ENCODE peak calls at places on chromosomes 5 and 9, in six cellular contexts. One of them, this sample, is unnamed.

GRCh38 chr9:101486693-101487442 is 46.8 kb upstream of the RNF20 start:
- DNase-seq in neuronal stem cell: peak; percentile 69
- DNase-seq in fibroblast of lung: peak; percentile 62
- DNase-seq in mesendoderm: peak; percentile 85
- DNase-seq in astrocyte: peak; percentile 43
- DNase-seq in PC-3: no peak
- DNase-seq in this sample: peak; percentile 72

GRCh38 chr5:157457391-157457790 is 2.6 kb upstream of the NIPAL4 start:
- DNase-seq in neuronal stem cell: no peak
- DNase-seq in fibroblast of lung: no peak
- DNase-seq in mesendoderm: no peak
- DNase-seq in astrocyte: no peak
- DNase-seq in PC-3: no peak
- DNase-seq in this sample: no peak

GRCh38 chr5:153719324-153719723 is 228.9 kb downstream of the GRIA1 start:
- DNase-seq in neuronal stem cell: no peak
- DNase-seq in fibroblast of lung: no peak
- DNase-seq in mesendoderm: no peak
- DNase-seq in astrocyte: no peak
- DNase-seq in PC-3: no peak
- DNase-seq in this sample: no peak

GRCh38 chr5:100900142-100900795 is 2.8 kb downstream of the ST8SIA4 start:
- DNase-seq in neuronal stem cell: peak; percentile 27
- DNase-seq in fibroblast of lung: peak; percentile 53
- DNase-seq in mesendoderm: peak; percentile 82
- DNase-seq in astrocyte: peak; percentile 38
- DNase-seq in PC-3: peak; percentile 53
- DNase-seq in this sample: peak; percentile 27

GRCh38 chr5:131987251-131987650 is 24.2 kb downstream of the ACSL6 start:
- DNase-seq in neuronal stem cell: no peak
- DNase-seq in fibroblast of lung: no peak
- DNase-seq in mesendoderm: no peak
- DNase-seq in astrocyte: no peak
- DNase-seq in PC-3: no peak
- DNase-seq in this sample: no peak

GRCh38 chr5:133944263-133945230 is 23.9 kb downstream of the C5orf15 start:
- DNase-seq in neuronal stem cell: peak; percentile 52
- DNase-seq in fibroblast of lung: peak; percentile 60
- DNase-seq in mesendoderm: peak; percentile 67
- DNase-seq in astrocyte: peak; percentile 23
- DNase-seq in PC-3: peak; percentile 82
- DNase-seq in this sample: peak; percentile 35

GRCh38 chr9:136774416-136775045 is 10.2 kb upstream of the LCN15 start:
- DNase-seq in neuronal stem cell: no peak
- DNase-seq in fibroblast of lung: no peak
- DNase-seq in mesendoderm: no peak
- DNase-seq in astrocyte: no peak
- DNase-seq in PC-3: no peak
- DNase-seq in this sample: no peak

GRCh38 chr9:115997923-115998322 is 155.7 kb upstream of the PAPPA start:
- DNase-seq in neuronal stem cell: no peak
- DNase-seq in fibroblast of lung: peak; percentile 85
- DNase-seq in mesendoderm: no peak
- DNase-seq in astrocyte: peak; percentile 91
- DNase-seq in PC-3: peak; percentile 54
- DNase-seq in this sample: no peak

GRCh38 chr9:86624616-86625015 is 270.4 kb upstream of the TUT7 start:
- DNase-seq in neuronal stem cell: no peak
- DNase-seq in fibroblast of lung: peak; percentile 92
- DNase-seq in mesendoderm: no peak
- DNase-seq in astrocyte: no peak
- DNase-seq in PC-3: no peak
- DNase-seq in this sample: no peak

GRCh38 chr5:136079195-136079985 is 50.6 kb downstream of the TGFBI start:
- DNase-seq in neuronal stem cell: no peak
- DNase-seq in fibroblast of lung: no peak
- DNase-seq in mesendoderm: peak; percentile 70
- DNase-seq in astrocyte: no peak
- DNase-seq in PC-3: no peak
- DNase-seq in this sample: no peak
- H3K9ac ChIP-seq in neuronal stem cell: no peak overlapping the region
- H3K9ac ChIP-seq in fibroblast of lung: no peak overlapping the region
- H3K9ac ChIP-seq in mesendoderm: peak overlapping the region; percentile 43
- H3K9ac ChIP-seq in astrocyte: peak overlapping the region; percentile 52
- H3K9ac ChIP-seq in PC-3: no peak overlapping the region
- H3K9ac ChIP-seq in this sample: no peak overlapping the region

GRCh38 chr5:135273212-135273611 is 125.8 kb downstream of the MACROH2A1 start:
- DNase-seq in neuronal stem cell: no peak
- DNase-seq in fibroblast of lung: no peak
- DNase-seq in mesendoderm: no peak
- DNase-seq in astrocyte: no peak
- DNase-seq in PC-3: no peak
- DNase-seq in this sample: no peak
- H3K4me3 ChIP-seq in neuronal stem cell: no peak overlapping the region
- H3K4me3 ChIP-seq in fibroblast of lung: no peak overlapping the region
- H3K4me3 ChIP-seq in mesendoderm: no peak overlapping the region
- H3K4me3 ChIP-seq in astrocyte: no peak overlapping the region
- H3K4me3 ChIP-seq in PC-3: no peak overlapping the region
- H3K4me3 ChIP-seq in this sample: no peak overlapping the region

GRCh38 chr5:67196537-67197059 is at the start of gene CD180:
- DNase-seq in neuronal stem cell: no peak
- DNase-seq in fibroblast of lung: no peak
- DNase-seq in mesendoderm: no peak
- DNase-seq in astrocyte: no peak
- DNase-seq in PC-3: no peak
- DNase-seq in this sample: no peak

GRCh38 chr5:67195406-67196275 is 958 bp downstream of the CD180 start:
- DNase-seq in neuronal stem cell: no peak
- DNase-seq in fibroblast of lung: no peak
- DNase-seq in mesendoderm: no peak
- DNase-seq in astrocyte: no peak
- DNase-seq in PC-3: no peak
- DNase-seq in this sample: no peak

GRCh38 chr5:67192719-67193464 is 3.7 kb downstream of the CD180 start:
- DNase-seq in neuronal stem cell: no peak
- DNase-seq in fibroblast of lung: peak; percentile 15
- DNase-seq in mesendoderm: no peak
- DNase-seq in astrocyte: peak; percentile 23
- DNase-seq in PC-3: no peak
- DNase-seq in this sample: no peak

GRCh38 chr5:67193479-67193878 is 3.1 kb downstream of the CD180 start:
- DNase-seq in neuronal stem cell: no peak
- DNase-seq in fibroblast of lung: no peak
- DNase-seq in mesendoderm: no peak
- DNase-seq in astrocyte: no peak
- DNase-seq in PC-3: no peak
- DNase-seq in this sample: no peak

GRCh38 chr5:67194169-67194568 is 2.4 kb downstream of the CD180 start:
- DNase-seq in neuronal stem cell: no peak
- DNase-seq in fibroblast of lung: no peak
- DNase-seq in mesendoderm: no peak
- DNase-seq in astrocyte: no peak
- DNase-seq in PC-3: no peak
- DNase-seq in this sample: no peak
- H3K27ac ChIP-seq in neuronal stem cell: no peak overlapping the region
- H3K27ac ChIP-seq in fibroblast of lung: no peak overlapping the region
- H3K27ac ChIP-seq in mesendoderm: no peak overlapping the region
- H3K27ac ChIP-seq in astrocyte: no peak overlapping the region
- H3K27ac ChIP-seq in PC-3: no peak overlapping the region
- H3K27ac ChIP-seq in this sample: no peak overlapping the region

GRCh38 chr9:87732756-87733155 is 6.8 kb downstream of the CTSL start:
- DNase-seq in neuronal stem cell: no peak
- DNase-seq in fibroblast of lung: no peak
- DNase-seq in mesendoderm: no peak
- DNase-seq in astrocyte: no peak
- DNase-seq in PC-3: no peak
- DNase-seq in this sample: no peak
- H3K9ac ChIP-seq in neuronal stem cell: no peak overlapping the region
- H3K9ac ChIP-seq in fibroblast of lung: no peak overlapping the region
- H3K9ac ChIP-seq in mesendoderm: no peak overlapping the region
- H3K9ac ChIP-seq in astrocyte: no peak overlapping the region
- H3K9ac ChIP-seq in PC-3: no peak overlapping the region
- H3K9ac ChIP-seq in this sample: no peak overlapping the region

GRCh38 chr5:150302301-150303069 is at the start of gene ARSI:
- DNase-seq in neuronal stem cell: peak; percentile 58
- DNase-seq in fibroblast of lung: peak; percentile 48
- DNase-seq in mesendoderm: peak; percentile 92
- DNase-seq in astrocyte: no peak
- DNase-seq in PC-3: peak; percentile 69
- DNase-seq in this sample: peak; percentile 42

GRCh38 chr5:150304481-150305081 is 1.9 kb upstream of the ARSI start:
- DNase-seq in neuronal stem cell: no peak
- DNase-seq in fibroblast of lung: no peak
- DNase-seq in mesendoderm: peak; percentile 41
- DNase-seq in astrocyte: no peak
- DNase-seq in PC-3: no peak
- DNase-seq in this sample: no peak

GRCh38 chr5:150303660-150304411 is 1.1 kb upstream of the ARSI start:
- DNase-seq in neuronal stem cell: no peak
- DNase-seq in fibroblast of lung: peak; percentile 93
- DNase-seq in mesendoderm: no peak
- DNase-seq in astrocyte: no peak
- DNase-seq in PC-3: no peak
- DNase-seq in this sample: no peak

GRCh38 chr5:150301901-150302300 is 804 bp downstream of the ARSI start:
- DNase-seq in neuronal stem cell: no peak
- DNase-seq in fibroblast of lung: no peak
- DNase-seq in mesendoderm: peak; percentile 44
- DNase-seq in astrocyte: no peak
- DNase-seq in PC-3: no peak
- DNase-seq in this sample: no peak

DNA sequence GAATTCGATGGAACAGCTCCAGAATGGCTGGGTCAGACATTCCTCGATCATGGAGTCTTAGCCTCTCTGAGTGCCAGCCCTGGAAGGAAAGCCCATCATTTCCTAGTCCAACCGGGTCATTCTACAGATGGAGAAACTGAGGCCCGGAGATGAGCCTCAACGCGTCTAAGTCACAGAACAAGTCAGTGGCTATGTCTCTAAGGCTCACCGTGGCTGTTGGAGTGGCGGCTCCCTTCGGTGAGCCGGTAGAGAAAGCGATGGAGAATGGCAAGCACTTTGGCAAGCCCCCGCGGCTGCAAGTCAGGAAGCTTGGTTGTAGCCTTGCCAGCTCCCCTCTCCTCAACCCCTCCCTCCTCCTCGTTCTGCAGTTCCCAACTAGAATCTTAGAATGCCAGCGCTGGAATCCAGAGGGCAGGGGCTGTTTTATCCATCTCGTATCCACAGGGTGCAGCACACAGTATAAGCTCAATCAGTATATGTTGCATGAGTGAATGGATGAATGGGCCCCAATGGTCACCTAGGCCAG is 428 bp upstream of the ARSI start:
- DNase-seq in neuronal stem cell: no peak
- DNase-seq in fibroblast of lung: peak; percentile 83
- DNase-seq in mesendoderm: peak; percentile 61
- DNase-seq in astrocyte: peak; percentile 77
- DNase-seq in PC-3: no peak
- DNase-seq in this sample: no peak
- H3K4me3 ChIP-seq in neuronal stem cell: no peak overlapping the region
- H3K4me3 ChIP-seq in fibroblast of lung: no peak overlapping the region
- H3K4me3 ChIP-seq in mesendoderm: peak overlapping the region; percentile 7
- H3K4me3 ChIP-seq in astrocyte: peak overlapping the region; percentile 44
- H3K4me3 ChIP-seq in PC-3: peak overlapping the region; percentile 72
- H3K4me3 ChIP-seq in this sample: no peak overlapping the region

GRCh38 chr5:114055810-114056476 is 305.9 kb upstream of the KCNN2 start:
- DNase-seq in neuronal stem cell: peak; percentile 21
- DNase-seq in fibroblast of lung: peak; percentile 3
- DNase-seq in mesendoderm: peak; percentile 41
- DNase-seq in astrocyte: no peak
- DNase-seq in PC-3: no peak
- DNase-seq in this sample: no peak
- H3K27ac ChIP-seq in neuronal stem cell: no peak overlapping the region
- H3K27ac ChIP-seq in fibroblast of lung: no peak overlapping the region
- H3K27ac ChIP-seq in mesendoderm: no peak overlapping the region
- H3K27ac ChIP-seq in astrocyte: no peak overlapping the region
- H3K27ac ChIP-seq in PC-3: no peak overlapping the region
- H3K27ac ChIP-seq in this sample: no peak overlapping the region